ENCODE peak calls at places on chromosomes 12 and 14, in five cellular contexts. One of them, this sample, is unnamed.
A peak's percentile ranks its signal among the peaks of the same experiment; 100 is the strongest.

GRCh38 chr12:105492591-105492990 is 162.1 kb downstream of the C12orf75 start:
- DNase-seq in mammary epithelial cell: no peak
- DNase-seq in HCT116: no peak
- DNase-seq in IMR-90: peak; percentile 43
- DNase-seq in fibroblast of lung: peak; percentile 95
- DNase-seq in this sample: no peak

GRCh38 chr12:25404955-25405354 is 148.1 kb downstream of the LMNTD1 start:
- DNase-seq in HCT116: no peak
- DNase-seq in mammary epithelial cell: no peak
- DNase-seq in IMR-90: no peak
- DNase-seq in fibroblast of lung: no peak
- DNase-seq in this sample: no peak

GRCh38 chr12:6613015-6613775 is 6.0 kb upstream of the CHD4 start:
- DNase-seq in fibroblast of lung: peak; percentile 86
- DNase-seq in HCT116: peak; percentile 45
- DNase-seq in mammary epithelial cell: peak; percentile 43
- DNase-seq in IMR-90: peak; percentile 72
- DNase-seq in this sample: peak; percentile 73

GRCh38 chr12:74889563-74890236 is 319.9 kb downstream of the KCNC2 start:
- DNase-seq in fibroblast of lung: peak; percentile 75
- DNase-seq in mammary epithelial cell: peak; percentile 51
- DNase-seq in HCT116: peak; percentile 32
- DNase-seq in IMR-90: peak; percentile 62
- DNase-seq in this sample: peak; percentile 86

GRCh38 chr12:62934799-62935674 is at the start of gene PPM1H:
- DNase-seq in mammary epithelial cell: peak; percentile 11
- DNase-seq in HCT116: peak; percentile 68
- DNase-seq in IMR-90: peak; percentile 11
- DNase-seq in fibroblast of lung: no peak
- DNase-seq in this sample: peak; percentile 89

GRCh38 chr12:125203145-125203765 is 138.0 kb downstream of the AACS start:
- DNase-seq in IMR-90: no peak
- DNase-seq in HCT116: no peak
- DNase-seq in fibroblast of lung: no peak
- DNase-seq in mammary epithelial cell: no peak
- DNase-seq in this sample: peak; percentile 58

GRCh38 chr14:99774526-99775307 is 18.5 kb upstream of the EML1 start:
- DNase-seq in HCT116: no peak
- DNase-seq in fibroblast of lung: peak; percentile 52
- DNase-seq in mammary epithelial cell: no peak
- DNase-seq in IMR-90: peak; percentile 52
- DNase-seq in this sample: peak; percentile 15

GRCh38 chr12:40222247-40222646 is 2.5 kb upstream of the LRRK2 start:
- DNase-seq in HCT116: no peak
- DNase-seq in fibroblast of lung: no peak
- DNase-seq in IMR-90: no peak
- DNase-seq in mammary epithelial cell: no peak
- DNase-seq in this sample: no peak

GRCh38 chr12:56521590-56522371 is at the start of gene RBMS2:
- DNase-seq in IMR-90: peak; percentile 94
- DNase-seq in HCT116: peak; percentile 89
- DNase-seq in fibroblast of lung: peak; percentile 94
- DNase-seq in mammary epithelial cell: peak; percentile 86
- DNase-seq in this sample: peak; percentile 89

GRCh38 chr14:100340454-100340813 is 17.3 kb downstream of the SLC25A47 start:
- DNase-seq in fibroblast of lung: no peak
- DNase-seq in mammary epithelial cell: no peak
- DNase-seq in IMR-90: no peak
- DNase-seq in HCT116: no peak
- DNase-seq in this sample: no peak

GRCh38 chr14:68340262-68340661 is 452.6 kb downstream of the ZFP36L1 start:
- DNase-seq in IMR-90: no peak
- DNase-seq in HCT116: no peak
- DNase-seq in mammary epithelial cell: no peak
- DNase-seq in fibroblast of lung: no peak
- DNase-seq in this sample: no peak

GRCh38 chr14:77043177-77043983 is 14.9 kb upstream of the IRF2BPL start:
- DNase-seq in IMR-90: peak; percentile 91
- DNase-seq in fibroblast of lung: peak; percentile 94
- DNase-seq in HCT116: no peak
- DNase-seq in mammary epithelial cell: peak; percentile 94
- DNase-seq in this sample: peak; percentile 93

GRCh38 chr12:114935658-114936057 is 251.7 kb upstream of the TBX3 start:
- DNase-seq in mammary epithelial cell: no peak
- DNase-seq in IMR-90: no peak
- DNase-seq in fibroblast of lung: no peak
- DNase-seq in HCT116: no peak
- DNase-seq in this sample: peak; percentile 60

GRCh38 chr12:1974812-1975211 is 29.4 kb downstream of the DCP1B start:
- DNase-seq in IMR-90: no peak
- DNase-seq in fibroblast of lung: no peak
- DNase-seq in HCT116: no peak
- DNase-seq in mammary epithelial cell: no peak
- DNase-seq in this sample: no peak

GRCh38 chr12:50283230-50283923 is at the start of gene LIMA1:
- DNase-seq in fibroblast of lung: peak; percentile 84
- DNase-seq in IMR-90: peak; percentile 75
- DNase-seq in mammary epithelial cell: peak; percentile 87
- DNase-seq in HCT116: peak; percentile 78
- DNase-seq in this sample: peak; percentile 96

GRCh38 chr14:72535485-72535884 is 358.4 kb downstream of the DPF3 start:
- DNase-seq in IMR-90: no peak
- DNase-seq in mammary epithelial cell: no peak
- DNase-seq in fibroblast of lung: no peak
- DNase-seq in HCT116: no peak
- DNase-seq in this sample: no peak

GRCh38 chr14:87108726-87109125 is 884.3 kb downstream of the GALC start:
- DNase-seq in HCT116: no peak
- DNase-seq in fibroblast of lung: peak; percentile 93
- DNase-seq in IMR-90: peak; percentile 84
- DNase-seq in mammary epithelial cell: peak; percentile 37
- DNase-seq in this sample: no peak

GRCh38 chr12:32489070-32489469 is 89.7 kb downstream of the FGD4 start:
- DNase-seq in HCT116: no peak
- DNase-seq in fibroblast of lung: no peak
- DNase-seq in mammary epithelial cell: no peak
- DNase-seq in IMR-90: no peak
- DNase-seq in this sample: no peak

GRCh38 chr14:61394542-61394941 is 73.2 kb downstream of the PRKCH start:
- DNase-seq in mammary epithelial cell: no peak
- DNase-seq in fibroblast of lung: no peak
- DNase-seq in IMR-90: no peak
- DNase-seq in HCT116: no peak
- DNase-seq in this sample: no peak

GRCh38 chr12:24901975-24902461 is 46.9 kb downstream of the BCAT1 start:
- DNase-seq in mammary epithelial cell: peak; percentile 14
- DNase-seq in IMR-90: no peak
- DNase-seq in HCT116: no peak
- DNase-seq in fibroblast of lung: peak; percentile 56
- DNase-seq in this sample: no peak

GRCh38 chr12:92561543-92561899 is 141.3 kb upstream of the PLEKHG7 start:
- DNase-seq in HCT116: no peak
- DNase-seq in mammary epithelial cell: peak; percentile 39
- DNase-seq in IMR-90: peak; percentile 91
- DNase-seq in fibroblast of lung: peak; percentile 94
- DNase-seq in this sample: no peak

GRCh38 chr12:57764662-57765002 is 2.2 kb downstream of the CYP27B1 start:
- DNase-seq in fibroblast of lung: no peak
- DNase-seq in HCT116: no peak
- DNase-seq in mammary epithelial cell: no peak
- DNase-seq in IMR-90: no peak
- DNase-seq in this sample: peak; percentile 25

GRCh38 chr12:57765698-57766463 is 997 bp downstream of the CYP27B1 start:
- DNase-seq in IMR-90: no peak
- DNase-seq in HCT116: no peak
- DNase-seq in mammary epithelial cell: no peak
- DNase-seq in fibroblast of lung: no peak
- DNase-seq in this sample: no peak

GRCh38 chr12:57766464-57767311 is at the start of gene CYP27B1:
- DNase-seq in mammary epithelial cell: peak; percentile 57
- DNase-seq in IMR-90: peak; percentile 7
- DNase-seq in HCT116: no peak
- DNase-seq in fibroblast of lung: peak; percentile 33
- DNase-seq in this sample: peak; percentile 63

GRCh38 chr12:57763881-57764661 is 2.8 kb downstream of the CYP27B1 start:
- DNase-seq in HCT116: no peak
- DNase-seq in fibroblast of lung: no peak
- DNase-seq in IMR-90: no peak
- DNase-seq in mammary epithelial cell: no peak
- DNase-seq in this sample: no peak

DNA sequence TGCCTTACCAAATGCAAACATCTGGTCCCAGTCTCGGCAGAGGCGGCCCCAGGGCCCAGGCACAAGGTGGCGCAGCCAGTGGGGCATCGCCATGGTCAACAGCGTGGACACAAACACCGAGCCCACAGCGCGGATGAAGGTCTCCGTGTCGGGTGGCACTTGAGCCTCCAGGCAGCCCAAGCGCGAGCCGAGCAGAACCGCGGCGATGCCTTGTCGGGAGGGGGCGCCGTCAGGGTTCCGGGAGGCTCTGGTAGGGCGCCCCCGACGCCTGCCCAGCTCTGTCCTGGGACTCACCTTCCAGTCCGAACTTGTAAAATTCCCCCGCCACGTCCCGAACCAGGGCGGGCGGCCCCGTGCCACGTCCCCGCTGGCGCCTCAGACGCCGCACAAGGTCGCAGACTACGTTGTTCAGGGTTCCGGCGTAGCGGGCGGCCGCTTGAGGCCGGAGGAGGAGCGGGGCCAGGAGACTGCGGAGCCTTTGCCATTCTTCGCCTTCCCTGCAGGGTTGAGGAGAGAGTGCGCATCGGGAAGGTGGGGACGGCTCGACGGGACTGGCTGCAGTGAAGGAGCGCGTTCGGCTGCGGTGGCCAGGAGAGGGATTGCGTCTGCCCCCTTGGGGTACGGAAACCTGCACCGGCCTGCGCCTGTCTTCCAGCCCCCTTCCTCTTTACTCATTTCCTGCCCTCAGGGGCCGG is 1.7 kb downstream of the CYP27B1 start:
- DNase-seq in fibroblast of lung: peak; percentile 28
- DNase-seq in mammary epithelial cell: peak; percentile 73
- DNase-seq in HCT116: no peak
- DNase-seq in IMR-90: peak; percentile 17
- DNase-seq in this sample: peak; percentile 55
- H2AFZ ChIP-seq in fibroblast of lung: peak overlapping the region; percentile 46
- H2AFZ ChIP-seq in mammary epithelial cell: peak overlapping the region; percentile 86
- H2AFZ ChIP-seq in HCT116: peak overlapping the region; percentile 79
- H2AFZ ChIP-seq in IMR-90: peak overlapping the region; percentile 82
- H2AFZ ChIP-seq in this sample: peak overlapping the region; percentile 95

DNA sequence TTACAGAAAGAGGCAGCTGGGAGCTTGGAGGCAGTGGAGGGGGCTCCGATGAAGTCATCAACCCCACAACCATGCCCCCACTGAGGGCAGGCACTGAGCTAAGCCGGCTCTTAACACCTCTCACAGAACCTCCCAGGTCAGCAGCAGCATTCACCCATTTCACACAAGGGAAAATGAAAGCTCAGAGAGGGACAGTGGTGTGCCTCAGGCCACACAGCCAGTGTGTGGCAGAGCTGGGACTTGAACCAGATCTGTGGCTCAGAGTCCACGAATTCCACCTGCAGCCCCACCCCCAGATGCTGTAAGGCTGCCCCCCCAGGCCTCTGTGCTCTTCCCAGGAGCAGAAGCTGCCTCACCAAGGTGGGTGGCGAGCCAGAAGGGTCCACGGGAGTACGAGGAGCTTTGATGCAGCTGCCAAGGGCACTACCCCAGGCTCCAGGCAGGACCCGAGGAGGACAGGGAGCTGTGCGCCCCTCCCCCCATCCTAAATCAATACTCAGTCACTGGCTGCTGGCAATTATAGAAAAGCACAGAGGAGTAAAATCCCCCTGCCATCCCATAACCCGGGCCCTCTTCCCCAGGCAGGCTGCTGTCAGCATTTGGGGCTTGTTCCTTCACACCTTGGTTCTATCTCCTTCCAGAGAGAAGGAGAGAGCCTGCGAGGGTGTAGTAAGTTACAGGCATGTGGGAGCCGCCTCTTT is 47.5 kb downstream of the FAM222A start:
- DNase-seq in fibroblast of lung: no peak
- DNase-seq in mammary epithelial cell: no peak
- DNase-seq in HCT116: no peak
- DNase-seq in IMR-90: no peak
- DNase-seq in this sample: no peak
- H3K4me2 ChIP-seq in fibroblast of lung: no peak overlapping the region
- H3K4me2 ChIP-seq in mammary epithelial cell: no peak overlapping the region
- H3K4me2 ChIP-seq in HCT116: no peak overlapping the region
- H3K4me2 ChIP-seq in IMR-90: no peak overlapping the region
- H3K4me2 ChIP-seq in this sample: no peak overlapping the region

GRCh38 chr12:94872671-94873367 is 130.7 kb downstream of the NDUFA12 start:
- DNase-seq in HCT116: no peak
- DNase-seq in IMR-90: no peak
- DNase-seq in mammary epithelial cell: no peak
- DNase-seq in fibroblast of lung: no peak
- DNase-seq in this sample: no peak
- H3K27me3 ChIP-seq in HCT116: no peaks in the 10 kb centered on the region
- H3K27me3 ChIP-seq in IMR-90: peaks cover 49% of the 10 kb centered on the region
- H3K27me3 ChIP-seq in mammary epithelial cell: peaks cover 24% of the 10 kb centered on the region
- H3K27me3 ChIP-seq in fibroblast of lung: peaks cover 51% of the 10 kb centered on the region
- H3K27me3 ChIP-seq in this sample: peaks cover 53% of the 10 kb centered on the region

GRCh38 chr12:46107591-46107990 is 117.2 kb upstream of the SCAF11 start:
- DNase-seq in fibroblast of lung: no peak
- DNase-seq in HCT116: no peak
- DNase-seq in mammary epithelial cell: peak; percentile 51
- DNase-seq in IMR-90: no peak
- DNase-seq in this sample: no peak
- H2AFZ ChIP-seq in fibroblast of lung: no peak overlapping the region
- H2AFZ ChIP-seq in HCT116: no peak overlapping the region
- H2AFZ ChIP-seq in mammary epithelial cell: peak overlapping the region; percentile 78
- H2AFZ ChIP-seq in IMR-90: no peak overlapping the region
- H2AFZ ChIP-seq in this sample: no peak overlapping the region

GRCh38 chr12:19453961-19454360 is 14.7 kb downstream of the AEBP2 start:
- DNase-seq in fibroblast of lung: no peak
- DNase-seq in mammary epithelial cell: no peak
- DNase-seq in IMR-90: no peak
- DNase-seq in HCT116: no peak
- DNase-seq in this sample: no peak

GRCh38 chr12:19454837-19455236 is 15.5 kb downstream of the AEBP2 start:
- DNase-seq in HCT116: no peak
- DNase-seq in IMR-90: no peak
- DNase-seq in fibroblast of lung: no peak
- DNase-seq in mammary epithelial cell: no peak
- DNase-seq in this sample: no peak

GRCh38 chr12:19450362-19450761 is 11.1 kb downstream of the AEBP2 start:
- DNase-seq in fibroblast of lung: no peak
- DNase-seq in mammary epithelial cell: no peak
- DNase-seq in HCT116: no peak
- DNase-seq in IMR-90: no peak
- DNase-seq in this sample: no peak

GRCh38 chr12:19449814-19450213 is 10.5 kb downstream of the AEBP2 start:
- DNase-seq in fibroblast of lung: no peak
- DNase-seq in IMR-90: no peak
- DNase-seq in mammary epithelial cell: no peak
- DNase-seq in HCT116: no peak
- DNase-seq in this sample: no peak

DNA sequence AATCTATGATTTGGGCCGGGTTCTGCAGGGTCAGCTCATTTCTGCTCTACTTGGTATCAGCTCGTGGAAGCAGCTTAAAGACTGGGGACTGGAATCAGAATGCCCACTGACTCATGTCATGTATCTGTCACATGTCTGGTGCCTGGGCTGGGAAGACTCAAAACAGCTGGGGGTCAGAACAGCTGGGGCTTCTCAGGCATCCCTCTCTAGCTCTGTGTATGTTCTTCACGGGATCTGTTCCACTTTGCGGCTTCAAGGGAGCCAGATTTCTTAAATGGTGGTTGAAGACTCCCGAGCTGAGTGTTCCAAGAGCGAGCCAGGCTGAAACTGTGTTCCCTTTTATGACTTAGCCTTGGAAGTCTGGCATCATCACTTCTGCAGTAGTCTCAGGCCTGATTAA is 11.9 kb downstream of the AEBP2 start:
- DNase-seq in mammary epithelial cell: no peak
- DNase-seq in IMR-90: peak; percentile 61
- DNase-seq in fibroblast of lung: no peak
- DNase-seq in HCT116: no peak
- DNase-seq in this sample: no peak
- H3K4me2 ChIP-seq in mammary epithelial cell: no peak overlapping the region
- H3K4me2 ChIP-seq in IMR-90: peak overlapping the region; percentile 53
- H3K4me2 ChIP-seq in fibroblast of lung: peak overlapping the region; percentile 37
- H3K4me2 ChIP-seq in HCT116: no peak overlapping the region
- H3K4me2 ChIP-seq in this sample: no peak overlapping the region

This sample was measured in PC-3.